ENCODE peak calls at places on chromosomes 16 and 17, in ten cellular contexts. Q is AG04450, B is BE2C, E is lower leg skin, I is A549, N is nephron progenitor cell, D is AG09319, V is HL-60, H is heart left ventricle, M is transverse colon. K is an unnamed sample.

GRCh38 chr17:63550816-63551639 is 751 bp downstream of the DCAF7 start:
- DNase-seq in B (peak; percentile 70), Q (no peak), H (no peak), M (peak; percentile 23), D (no peak), V (no peak), E (peak; percentile 78), N (peak; percentile 46), I (peak; percentile 49), K (peak; percentile 30)

GRCh38 chr16:11655655-11656054 is 12.6 kb upstream of the SNN start:
- DNase-seq in I (no peak), H (no peak), Q (no peak), B (no peak), E (no peak), D (no peak), V (no peak), M (no peak), N (no peak), K (no peak)

GRCh38 chr17:60079401-60079861 is 710 bp upstream of the HEATR6 start:
- DNase-seq in I (peak; percentile 26), V (no peak), M (no peak), Q (no peak), E (no peak), H (no peak), D (no peak), B (no peak), N (no peak), K (no peak)

GRCh38 chr17:29061036-29061435 is 18.1 kb downstream of the PIPOX start:
- DNase-seq in Q (no peak), D (no peak), M (no peak), V (no peak), H (no peak), B (peak; percentile 73), N (no peak), E (no peak), I (no peak), K (no peak)

GRCh38 chr17:51799240-51799639 is 359.3 kb downstream of the CA10 start:
- DNase-seq in H (no peak), E (no peak), Q (no peak), D (no peak), V (no peak), B (no peak), N (no peak), I (no peak), M (no peak), K (no peak)

GRCh38 chr17:17472333-17472920 is 4.4 kb upstream of the MED9 start:
- DNase-seq in I (no peak), D (no peak), V (no peak), Q (no peak), H (no peak), B (no peak), M (no peak), N (no peak), E (no peak), K (no peak)

GRCh38 chr17:79796570-79797491 is at the start of gene CBX8:
- DNase-seq in N (peak; percentile 100), M (peak; percentile 100), D (peak; percentile 99), V (peak; percentile 100), H (peak; percentile 100), B (peak; percentile 100), E (peak; percentile 100), Q (peak; percentile 99), I (peak; percentile 98), K (peak; percentile 100)

GRCh38 chr16:12255473-12255872 is 278.9 kb downstream of the SNX29 start:
- DNase-seq in Q (no peak), M (no peak), B (no peak), E (no peak), I (no peak), N (no peak), V (no peak), D (no peak), H (no peak), K (no peak)

GRCh38 chr17:4475001-4475400 is 23.7 kb upstream of the SPNS2 start:
- DNase-seq in Q (no peak), B (no peak), M (no peak), N (no peak), V (no peak), D (no peak), E (no peak), I (no peak), H (no peak), K (no peak)

GRCh38 chr17:28196637-28197036 is 122.4 kb upstream of the TMEM97 start:
- DNase-seq in D (no peak), H (no peak), I (no peak), V (peak; percentile 46), B (no peak), E (no peak), Q (no peak), M (no peak), N (no peak), K (no peak)

GRCh38 chr16:47507701-47508100 is 46.6 kb downstream of the PHKB start:
- DNase-seq in V (no peak), I (no peak), D (no peak), M (no peak), N (no peak), E (no peak), B (no peak), Q (no peak), H (no peak), K (no peak)

DNA sequence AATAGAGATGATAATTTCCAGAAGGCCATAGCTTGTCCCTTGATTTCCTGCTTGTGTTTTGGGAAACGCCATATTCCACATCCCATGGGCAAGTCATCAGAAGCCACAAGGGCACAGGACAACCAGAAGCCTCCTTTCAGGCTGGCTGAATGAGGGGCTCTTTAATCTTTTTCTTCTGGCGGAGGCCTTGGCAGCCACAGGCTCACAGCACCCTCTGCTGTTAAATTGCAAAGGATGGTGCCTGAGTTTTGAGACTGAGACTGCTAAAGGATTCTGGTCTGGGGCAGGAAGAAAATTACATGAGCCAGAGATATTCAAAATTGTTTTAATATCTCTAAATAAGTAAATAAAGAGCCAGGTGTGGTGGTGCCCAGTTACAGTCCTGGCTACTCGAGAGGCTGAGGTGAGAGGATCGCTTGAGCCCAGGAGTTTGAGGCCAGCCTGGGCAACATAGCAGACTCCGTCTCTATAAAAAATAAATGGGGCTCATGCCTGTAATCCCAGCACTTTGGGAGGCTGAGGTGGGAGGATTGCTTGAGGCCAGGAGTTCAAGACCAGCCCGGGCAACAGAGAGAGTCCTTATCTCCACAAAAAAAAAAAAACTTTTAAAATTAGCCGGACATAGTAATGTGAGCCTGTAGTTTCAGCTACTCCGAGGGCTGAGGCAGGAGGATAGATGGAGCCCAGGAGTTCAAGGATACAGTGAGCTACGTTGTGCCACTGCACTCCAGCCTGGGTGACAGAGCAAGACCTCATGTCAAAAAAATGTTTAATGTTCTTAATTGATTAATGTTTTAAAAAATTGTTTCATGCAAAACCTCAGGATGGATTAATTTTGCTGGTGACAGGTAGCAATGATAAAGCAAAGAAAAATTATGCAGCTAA is 26.3 kb downstream of the AARSD1 start:
- DNase-seq in E (no peak), I (peak; percentile 81), Q (no peak), V (peak; percentile 43), N (peak; percentile 51), H (peak; percentile 33), D (no peak), M (peak; percentile 29), B (peak; percentile 59), K (peak; percentile 26)
- TF ChIP-seq CTCF in E (no peak), I (peak; percentile 93), Q (peak; percentile 79), V (peak; percentile 28), N (peak; percentile 64), H (peak; percentile 75), D (peak; percentile 77), M (peak; percentile 52), B (peak; percentile 84), K (peak; percentile 68)

DNA sequence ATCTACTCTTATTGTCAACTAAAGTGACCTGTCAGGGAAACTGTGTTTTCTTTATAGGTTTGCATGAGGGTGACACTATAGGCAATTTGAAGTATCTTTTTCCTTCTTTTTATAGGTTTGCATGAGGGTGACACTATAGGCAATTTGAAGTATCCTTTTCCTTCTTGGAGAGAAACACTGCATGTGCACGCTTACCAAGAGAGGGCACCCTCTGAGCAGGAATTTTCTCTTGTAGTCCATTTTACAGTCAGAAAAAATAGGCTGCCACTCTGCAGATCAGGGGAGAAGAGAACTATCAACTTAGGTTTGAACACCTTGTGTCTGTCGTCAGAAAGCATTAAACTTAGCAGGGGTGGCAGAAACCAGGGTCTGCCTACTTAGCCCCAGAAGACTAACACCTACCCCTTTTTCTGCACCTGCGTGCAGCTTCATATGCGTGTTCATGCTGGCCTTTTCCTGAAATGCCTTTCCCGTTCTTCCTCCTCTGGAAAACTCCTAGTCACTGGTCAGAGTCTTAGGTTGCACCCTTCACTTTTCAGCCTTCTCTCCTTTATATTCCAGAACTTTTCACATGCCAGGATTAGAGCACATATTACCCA is 16.4 kb upstream of the SMIM36 start:
- DNase-seq in Q (peak; percentile 44), E (no peak), H (no peak), B (peak; percentile 60), N (peak; percentile 30), V (peak; percentile 34), D (peak; percentile 40), I (peak; percentile 50), M (no peak), K (peak; percentile 25)
- TF ChIP-seq CTCF in Q (peak; percentile 81), E (no peak), H (peak; percentile 63), B (peak; percentile 85), N (peak; percentile 63), V (peak; percentile 15), D (peak; percentile 87), I (peak; percentile 96), M (peak; percentile 32), K (peak; percentile 73)

GRCh38 chr16:1775006-1775845 is 2.3 kb upstream of the MRPS34 start:
- DNase-seq in D (no peak), E (no peak), B (no peak), N (no peak), V (no peak), Q (no peak), M (peak; percentile 8), H (no peak), I (no peak), K (no peak)

GRCh38 chr16:1772908-1773702 is at the start of gene MRPS34:
- DNase-seq in I (peak; percentile 70), M (peak; percentile 87), D (peak; percentile 42), N (peak; percentile 93), Q (peak; percentile 42), H (peak; percentile 89), V (peak; percentile 81), B (peak; percentile 91), E (peak; percentile 96), K (peak; percentile 84)

GRCh38 chr16:1774456-1774795 is 1.5 kb upstream of the MRPS34 start:
- DNase-seq in E (no peak), M (no peak), H (no peak), I (no peak), B (no peak), D (no peak), Q (no peak), N (no peak), V (no peak), K (no peak)

GRCh38 chr16:1772362-1772907 is at the start of gene EME2:
- DNase-seq in H (no peak), Q (no peak), I (no peak), D (no peak), B (no peak), M (peak; percentile 58), N (peak; percentile 37), E (no peak), V (peak; percentile 59), K (no peak)

GRCh38 chr16:1773703-1774455 is 945 bp upstream of the MRPS34 start:
- DNase-seq in I (no peak), Q (no peak), M (peak; percentile 50), V (peak; percentile 69), B (peak; percentile 15), D (no peak), N (no peak), E (no peak), H (peak; percentile 71), K (no peak)
- TF ChIP-seq CTCF in I (no peak), Q (no peak), M (no peak), V (no peak), B (no peak), D (no peak), N (peak; percentile 4), E (no peak), H (no peak), K (no peak)

GRCh38 chr17:556431-556995 is 158.1 kb downstream of the VPS53 start:
- DNase-seq in I (no peak), B (no peak), E (no peak), H (no peak), Q (no peak), M (no peak), V (no peak), D (no peak), N (no peak), K (no peak)
- TF ChIP-seq CTCF in I (no peak), B (no peak), E (no peak), H (no peak), Q (no peak), M (no peak), V (no peak), D (no peak), N (no peak), K (no peak)